ENCODE peak calls at places on chromosome 14, in ten cellular contexts. B is NCI-H1092 treated with DMSO at 0.1 percent for 48 hours; Q is stimulated activated CD4-positive, alpha-beta T cell treated with anti-CD3 and anti-CD28 coated beads, Interleukin-2, amount 100 ng/mL, for 24 hours; C is B cell; A is NCI-H1694 treated with DMSO at 0.1 percent for 48 hours; U is KBM-7; Y is Jurkat, Clone E6-1; O is H54; X is putamen; H is esophagus squamous epithelium. F is an unnamed sample.

GRCh38 chr14:23070262-23071129 is 13.2 kb upstream of the CDH24 start:
- DNase-seq in X (no peak), B (no peak), H (no peak), O (no peak), Y (no peak), Q (no peak), U (no peak), C (no peak), A (no peak), F (no peak)

GRCh38 chr14:85142982-85143381 is 387.0 kb upstream of the FLRT2 start:
- DNase-seq in X (no peak), U (no peak), A (no peak), O (no peak), B (no peak), Y (no peak), C (no peak), H (no peak), Q (no peak), F (no peak)

GRCh38 chr14:23694085-23694975 is 58.2 kb downstream of the DHRS2 start:
- DNase-seq in A (no peak), X (peak; percentile 27), C (no peak), H (no peak), O (no peak), Y (no peak), Q (no peak), U (peak; percentile 27), B (no peak), F (no peak)

GRCh38 chr14:31692376-31692781 is 131.2 kb downstream of the NUBPL start:
- DNase-seq in C (no peak), Q (no peak), H (no peak), U (no peak), X (peak; percentile 14), O (no peak), Y (no peak), A (peak; percentile 61), B (peak; percentile 68), F (peak; percentile 35)

GRCh38 chr14:74038015-74038859 is 19.1 kb downstream of the BBOF1 start:
- DNase-seq in Y (peak; percentile 66), X (peak; percentile 40), O (peak; percentile 6), H (no peak), C (peak; percentile 54), A (peak; percentile 87), Q (no peak), B (peak; percentile 63), U (peak; percentile 89), F (peak; percentile 34)

GRCh38 chr14:51738754-51739153 is 87.0 kb downstream of the FRMD6 start:
- DNase-seq in O (no peak), X (no peak), Q (no peak), A (peak; percentile 77), U (no peak), C (no peak), H (no peak), B (peak; percentile 30), Y (no peak), F (no peak)

GRCh38 chr14:66069830-66070541 is 416.2 kb upstream of the CCDC196 start:
- DNase-seq in A (no peak), O (peak; percentile 14), Y (no peak), H (no peak), C (no peak), U (no peak), X (no peak), B (no peak), Q (no peak), F (peak; percentile 18)

GRCh38 chr14:53432378-53432802 is 279.3 kb upstream of the DDHD1 start:
- DNase-seq in U (peak; percentile 57), H (no peak), O (peak; percentile 11), B (peak; percentile 39), A (peak; percentile 69), X (no peak), C (peak; percentile 4), Y (peak; percentile 32), Q (no peak), F (no peak)

GRCh38 chr14:105187116-105187515 is 6.0 kb upstream of the NUDT14 start:
- DNase-seq in H (no peak), O (no peak), U (no peak), X (no peak), A (no peak), Y (no peak), Q (no peak), B (no peak), C (no peak), F (no peak)

GRCh38 chr14:56797003-56797568 is 13.2 kb downstream of the OTX2 start:
- DNase-seq in U (no peak), O (no peak), X (no peak), Q (no peak), A (no peak), B (no peak), H (no peak), Y (no peak), C (no peak), F (no peak)

GRCh38 chr14:64502476-64503183 is 1.0 kb downstream of the ZBTB25 start:
- DNase-seq in B (peak; percentile 63), H (no peak), O (no peak), A (peak; percentile 36), Q (peak; percentile 32), U (no peak), C (peak; percentile 57), X (no peak), Y (peak; percentile 37), F (no peak)

GRCh38 chr14:72075649-72076334 is 143.6 kb downstream of the RGS6 start:
- DNase-seq in Q (no peak), A (no peak), U (no peak), Y (no peak), X (no peak), O (no peak), H (no peak), C (no peak), B (no peak), F (no peak)

GRCh38 chr14:69204753-69205152 is 13.5 kb downstream of the EXD2 start:
- DNase-seq in X (no peak), A (no peak), Y (no peak), B (no peak), C (no peak), H (no peak), U (no peak), Q (no peak), O (no peak), F (no peak)

GRCh38 chr14:54908230-54908629 is 5.6 kb upstream of the GCH1 start:
- DNase-seq in C (peak; percentile 13), X (no peak), U (no peak), Y (no peak), H (no peak), O (no peak), Q (no peak), A (no peak), B (no peak), F (no peak)

GRCh38 chr14:19873178-19873577 is 1.8 kb upstream of the OR4K2 start:
- DNase-seq in B (no peak), X (no peak), Y (no peak), O (no peak), Q (no peak), U (no peak), H (no peak), A (no peak), C (no peak), F (no peak)

GRCh38 chr14:93002851-93003298 is 79.9 kb downstream of the CHGA start:
- DNase-seq in O (no peak), B (no peak), C (no peak), A (no peak), U (no peak), Q (no peak), H (no peak), Y (no peak), X (no peak), F (no peak)

GRCh38 chr14:51014086-51014485 is 69.8 kb upstream of the PYGL start:
- DNase-seq in C (no peak), A (no peak), Q (no peak), X (no peak), B (no peak), O (peak; percentile 8), U (no peak), Y (no peak), H (no peak), F (peak; percentile 71)

GRCh38 chr14:94612174-94612573 is at the start of gene SERPINA3:
- DNase-seq in U (no peak), C (no peak), Y (no peak), H (no peak), O (no peak), A (no peak), B (no peak), Q (no peak), X (no peak), F (no peak)

GRCh38 chr14:67166450-67166853 is 22.8 kb upstream of the GARIN2 start:
- DNase-seq in A (peak; percentile 46), O (no peak), Y (peak; percentile 49), Q (peak; percentile 48), B (peak; percentile 20), U (peak; percentile 39), H (no peak), X (peak; percentile 34), C (peak; percentile 40), F (peak; percentile 67)

GRCh38 chr14:104215706-104216334 is 77.4 kb downstream of the KIF26A start:
- DNase-seq in H (no peak), X (no peak), C (no peak), Q (no peak), O (no peak), U (no peak), A (no peak), Y (no peak), B (no peak), F (no peak)

GRCh38 chr14:39467889-39468524 is 35.8 kb upstream of the FBXO33 start:
- DNase-seq in O (no peak), A (no peak), Y (peak; percentile 30), Q (no peak), H (no peak), U (peak; percentile 52), B (no peak), C (no peak), X (no peak), F (no peak)

GRCh38 chr14:101704140-101704539 is 57.4 kb upstream of the PPP2R5C start:
- DNase-seq in X (no peak), C (no peak), Q (no peak), U (no peak), A (no peak), H (no peak), B (no peak), Y (no peak), O (no peak), F (no peak)

GRCh38 chr14:64871344-64871743 is 8.4 kb downstream of the SPTB start:
- DNase-seq in U (no peak), O (no peak), Q (no peak), B (no peak), X (no peak), H (no peak), Y (no peak), C (no peak), A (no peak), F (no peak)

GRCh38 chr14:56224691-56225681 is 106.8 kb downstream of the PELI2 start:
- DNase-seq in U (no peak), Y (no peak), O (no peak), B (no peak), X (no peak), A (no peak), C (no peak), H (no peak), Q (no peak), F (no peak)

GRCh38 chr14:23431486-23431885 is 4.0 kb downstream of the MYH7 start:
- DNase-seq in C (no peak), X (no peak), U (no peak), O (no peak), B (no peak), Q (no peak), Y (no peak), A (no peak), H (no peak), F (no peak)

GRCh38 chr14:71143391-71144290 is 236.4 kb downstream of the PCNX1 start:
- DNase-seq in H (no peak), X (peak; percentile 48), U (no peak), A (no peak), O (no peak), B (no peak), C (no peak), Y (peak; percentile 75), Q (peak; percentile 32), F (no peak)

GRCh38 chr14:102020058-102020971 is 55.9 kb downstream of the DYNC1H1 start:
- DNase-seq in Q (peak; percentile 35), U (no peak), X (no peak), O (peak; percentile 68), Y (peak; percentile 98), H (no peak), B (no peak), C (no peak), A (no peak), F (no peak)

GRCh38 chr14:91369628-91370445 is 47.8 kb downstream of the CCDC88C start:
- DNase-seq in Y (no peak), Q (peak; percentile 66), H (no peak), X (no peak), U (no peak), B (peak; percentile 81), C (no peak), A (peak; percentile 97), O (no peak), F (no peak)

F was measured in Ammon's horn.